ENCODE peak calls at places on chromosomes 12 and 14, in five cellular contexts. L, N, D, T and G are unnamed samples.

GRCh38 chr12:126258190-126258589 is 1193.0 kb downstream of the AACS start:
- DNase-seq in D (no peak), L (no peak), T (no peak), N (no peak), G (no peak)

GRCh38 chr12:19666070-19666469 is 226.8 kb downstream of the AEBP2 start:
- DNase-seq in L (no peak), T (no peak), N (no peak), D (no peak), G (no peak)

GRCh38 chr14:84453541-84453940 is 1076.4 kb upstream of the FLRT2 start:
- DNase-seq in T (no peak), N (no peak), L (no peak), D (no peak), G (no peak)

GRCh38 chr14:51738754-51739153 is 87.0 kb downstream of the FRMD6 start:
- DNase-seq in N (peak; percentile 13), L (no peak), T (peak; percentile 4), D (no peak), G (peak; percentile 72)

GRCh38 chr12:49470986-49471385 is 67.8 kb upstream of the KCNH3 start:
- DNase-seq in L (no peak), D (no peak), T (no peak), N (no peak), G (no peak)

GRCh38 chr12:60266381-60266852 is 670.6 kb downstream of the SLC16A7 start:
- DNase-seq in N (no peak), L (no peak), D (no peak), T (peak; percentile 76), G (no peak)

GRCh38 chr14:105878554-105878953 is 352.2 kb downstream of the TMEM121 start:
- DNase-seq in N (no peak), L (no peak), T (no peak), D (no peak), G (no peak)

GRCh38 chr14:57402173-57402852 is 11.9 kb downstream of the NAA30 start:
- DNase-seq in N (no peak), T (no peak), D (no peak), L (no peak), G (no peak)

GRCh38 chr12:93226356-93226755 is 151.4 kb upstream of the NUDT4 start:
- DNase-seq in D (no peak), L (no peak), N (no peak), T (no peak), G (no peak)
- H2AFZ ChIP-seq in D (no peak overlapping the region), L (no peak overlapping the region), N (no peak overlapping the region), T (no peak overlapping the region), G (no peak overlapping the region)

DNA sequence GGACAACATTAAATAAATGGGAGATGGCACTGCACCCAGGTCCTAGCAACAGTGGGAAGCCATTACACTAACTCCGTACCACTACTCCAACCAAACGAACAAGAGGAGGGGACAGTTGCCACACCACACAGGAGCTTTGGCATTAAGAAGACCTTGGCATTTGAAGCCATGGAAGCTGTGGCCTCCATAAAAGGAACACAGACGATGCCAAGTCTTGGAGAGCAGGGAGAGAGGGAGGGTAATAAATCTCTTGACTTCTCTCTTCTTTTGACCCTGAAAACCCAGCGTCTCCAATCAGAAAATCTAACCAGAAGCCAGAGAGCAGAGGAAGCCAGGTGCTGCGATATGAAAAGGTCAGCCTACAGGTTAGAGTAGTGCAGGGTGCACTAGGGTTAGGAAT is 338.8 kb upstream of the TMEM132C start:
- DNase-seq in L (no peak), N (no peak), T (no peak), D (no peak), G (no peak)
- H3K4me2 ChIP-seq in L (no peak overlapping the region), N (no peak overlapping the region), T (no peak overlapping the region), D (no peak overlapping the region), G (no peak overlapping the region)

DNA sequence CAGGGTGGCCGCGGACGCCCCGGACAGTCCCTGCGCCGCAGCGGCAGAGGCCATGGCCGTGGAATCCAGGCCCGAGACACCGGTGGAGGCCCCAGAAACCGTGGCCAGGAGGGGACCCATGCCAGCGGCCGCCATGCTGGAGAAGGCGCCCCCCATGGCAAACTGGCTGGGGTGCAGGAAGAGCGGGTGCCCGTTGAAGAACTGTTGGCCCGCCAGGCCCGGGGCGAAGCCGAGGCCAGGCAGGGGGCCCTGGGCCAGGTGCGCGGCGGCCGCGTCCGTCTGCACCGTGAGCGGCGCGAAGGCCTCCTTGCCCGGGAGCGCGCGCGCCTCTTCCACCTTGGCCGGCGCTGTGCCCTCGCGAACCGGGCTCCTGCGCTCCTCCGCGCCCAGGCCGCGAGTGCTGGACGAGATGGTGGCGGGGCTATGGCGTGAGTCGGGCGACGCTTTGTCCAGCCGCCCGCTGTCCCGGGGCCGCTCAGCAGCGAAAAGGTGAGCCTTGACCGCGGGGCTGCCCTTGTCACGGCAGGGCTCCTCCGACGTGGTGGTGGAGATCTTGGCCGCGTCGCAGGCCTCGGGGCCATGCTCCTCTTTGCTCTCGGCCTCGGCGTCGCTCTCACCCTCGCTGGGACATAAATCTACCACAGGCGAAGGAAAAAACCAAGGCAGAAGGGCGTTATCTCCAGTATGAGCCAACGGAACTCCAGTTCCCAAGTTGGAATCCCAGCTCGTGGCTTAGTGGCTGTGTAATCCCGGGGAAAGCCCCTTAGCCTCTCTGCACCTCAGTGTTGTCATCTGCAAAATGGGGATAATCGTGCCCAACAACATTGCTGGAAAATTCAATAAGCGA is 9.6 kb downstream of the TBX3 start:
- DNase-seq in D (no peak), L (peak; percentile 21), N (no peak), T (no peak), G (no peak)
- H3K9ac ChIP-seq in D (no peak overlapping the region), L (no peak overlapping the region), N (no peak overlapping the region), T (no peak overlapping the region), G (no peak overlapping the region)

GRCh38 chr12:93794738-93795137 is 117.6 kb downstream of the CRADD start:
- DNase-seq in T (no peak), N (no peak), D (no peak), L (no peak), G (no peak)
- H2AFZ ChIP-seq in T (no peak overlapping the region), N (no peak overlapping the region), D (no peak overlapping the region), L (no peak overlapping the region), G (no peak overlapping the region)

GRCh38 chr14:24308342-24309124 is 756 bp upstream of the CIDEB start:
- DNase-seq in T (no peak), N (no peak), L (no peak), D (no peak), G (no peak)
- H3K4me2 ChIP-seq in T (peak overlapping the region; percentile 92), N (no peak overlapping the region), L (no peak overlapping the region), D (no peak overlapping the region), G (no peak overlapping the region)

GRCh38 chr14:30994681-30995620 is 30.5 kb upstream of the AP4S1 start:
- DNase-seq in L (no peak), D (no peak), T (no peak), N (no peak), G (peak; percentile 70)

GRCh38 chr14:30996892-30997659 is 28.4 kb upstream of the AP4S1 start:
- DNase-seq in N (no peak), D (no peak), L (no peak), T (no peak), G (no peak)

GRCh38 chr14:30993071-30993470 is 32.4 kb upstream of the AP4S1 start:
- DNase-seq in L (no peak), D (no peak), N (no peak), T (no peak), G (no peak)

GRCh38 chr14:30998100-30998706 is 27.2 kb upstream of the AP4S1 start:
- DNase-seq in L (no peak), T (no peak), D (peak; percentile 25), N (no peak), G (no peak)

DNA sequence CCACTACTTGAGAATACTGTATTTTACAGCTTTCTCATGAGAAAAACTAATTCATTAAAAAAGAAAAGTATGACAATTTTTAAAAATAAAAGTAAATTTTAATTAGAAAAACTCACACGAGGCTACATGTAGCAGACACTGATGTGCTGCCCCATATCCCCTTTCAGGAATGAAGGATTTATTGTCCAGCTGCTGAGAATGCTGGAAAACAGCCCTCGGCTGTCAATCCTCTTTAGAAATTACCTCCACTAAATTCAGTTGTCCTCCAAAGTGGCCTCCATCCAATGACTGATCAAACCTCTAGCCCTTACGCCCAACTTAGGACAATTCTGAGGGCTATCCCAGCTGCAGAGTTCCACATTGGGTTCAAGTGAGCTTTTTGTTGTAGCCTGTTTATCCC is 29.8 kb upstream of the AP4S1 start:
- DNase-seq in T (no peak), D (no peak), L (no peak), N (no peak), G (no peak)
- H3K9ac ChIP-seq in T (no peak overlapping the region), D (no peak overlapping the region), L (no peak overlapping the region), N (no peak overlapping the region), G (no peak overlapping the region)

DNA sequence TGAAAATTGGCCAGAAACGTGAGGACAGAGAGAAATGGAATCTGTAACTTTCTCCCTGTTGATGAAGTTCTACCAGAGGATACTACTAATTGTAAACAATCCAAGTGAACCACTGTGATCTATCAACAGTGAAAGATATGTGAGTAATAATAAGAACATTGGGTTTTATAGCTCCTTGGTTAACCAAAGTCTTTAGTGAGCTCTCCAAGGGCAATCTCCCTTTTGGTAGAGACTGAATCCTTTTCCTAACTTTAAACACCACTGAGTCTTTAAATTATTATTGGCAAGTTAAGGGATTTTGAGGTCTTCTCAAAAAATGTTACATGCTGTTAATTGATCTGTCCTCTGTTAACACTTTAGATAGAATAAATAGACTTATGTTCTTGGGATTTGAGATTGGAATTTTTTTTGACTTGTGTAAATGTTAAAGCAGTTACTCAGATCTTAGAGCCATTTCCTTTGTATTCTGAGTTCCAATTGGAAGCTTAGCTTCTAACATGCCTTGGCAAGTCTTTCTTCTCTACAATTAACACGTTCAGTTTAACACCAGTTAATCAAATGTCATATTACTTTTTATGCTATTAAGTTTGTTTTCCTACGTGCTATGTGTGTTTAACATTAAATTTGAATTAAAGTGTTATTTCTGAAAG is 338.3 kb upstream of the DDHD1 start:
- DNase-seq in D (no peak), N (no peak), L (no peak), T (no peak), G (no peak)
- H2AFZ ChIP-seq in D (peak overlapping the region; percentile 63), N (no peak overlapping the region), L (peak overlapping the region; percentile 3), T (no peak overlapping the region), G (no peak overlapping the region)

GRCh38 chr14:24368215-24368561 is 204 bp downstream of the NFATC4 start:
- DNase-seq in T (no peak), L (peak; percentile 56), D (no peak), N (no peak), G (no peak)

GRCh38 chr14:24369907-24370687 is 2.1 kb downstream of the NFATC4 start:
- DNase-seq in N (no peak), L (no peak), D (no peak), T (no peak), G (no peak)

GRCh38 chr14:24369463-24369862 is 1.5 kb downstream of the NFATC4 start:
- DNase-seq in D (no peak), L (no peak), T (no peak), N (no peak), G (no peak)

GRCh38 chr14:24367506-24368214 is at the start of gene NFATC4:
- DNase-seq in T (peak; percentile 54), D (no peak), L (peak; percentile 90), N (no peak), G (peak; percentile 85)

DNA sequence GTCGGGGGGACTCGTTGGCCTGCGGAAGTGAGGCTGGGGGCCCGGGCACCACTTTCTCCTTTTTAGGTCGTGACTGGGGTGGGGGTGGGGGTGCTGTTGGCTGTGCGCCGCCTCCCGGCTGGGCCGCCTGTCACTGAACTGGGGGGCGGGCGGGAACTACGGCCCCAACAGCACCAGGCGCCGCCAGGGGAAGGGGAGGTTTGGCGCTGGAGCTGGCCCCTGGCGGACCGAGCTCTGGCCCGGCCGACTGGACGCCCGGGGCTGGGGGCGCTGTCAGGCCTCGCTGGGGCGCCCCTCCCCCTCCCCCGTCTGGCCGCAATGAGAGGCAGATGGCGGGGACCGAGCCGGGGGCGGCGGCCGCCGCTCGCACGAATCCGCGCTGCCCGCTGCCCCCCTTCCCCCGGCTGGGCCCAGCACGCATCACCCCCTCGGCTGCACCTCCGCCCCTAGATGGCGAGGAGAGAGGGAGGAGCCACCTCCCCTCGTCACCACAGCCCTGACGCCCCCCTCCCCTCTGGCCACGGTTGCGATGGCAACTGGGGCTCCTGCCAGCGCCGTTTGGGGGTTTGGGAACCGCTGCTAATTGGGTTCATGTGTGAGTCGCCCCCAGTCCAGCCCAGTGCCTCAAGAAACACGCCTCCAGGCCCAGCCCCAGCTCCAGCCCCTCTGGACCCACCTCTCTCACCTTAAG is 723 bp downstream of the NFATC4 start:
- DNase-seq in L (peak; percentile 81), N (no peak), T (no peak), D (no peak), G (peak; percentile 56)
- H3K4me2 ChIP-seq in L (peak overlapping the region; percentile 74), N (peak overlapping the region; percentile 76), T (peak overlapping the region; percentile 5), D (no peak overlapping the region), G (peak overlapping the region; percentile 96)